ENCODE peak calls at places on chromosomes 11 and 22, in ten cellular contexts. One of them, this sample, is unnamed.

GRCh38 chr11:72222106-72222891 is 2.3 kb upstream of the INPPL1 start:
- DNase-seq in HEK293T: no peak
- DNase-seq in ELR: no peak
- DNase-seq in GM10248: peak; percentile 7
- DNase-seq in HFFc6: no peak
- DNase-seq in NCI-H460: no peak
- DNase-seq in activated CD8-positive, alpha-beta memory T cell treated with anti-CD3 and anti-CD28 coated beads for 24 hours: no peak
- DNase-seq in nucleus accumbens: no peak
- DNase-seq in Right ventricle myocardium superior: no peak
- DNase-seq in EH: no peak
- DNase-seq in this sample: no peak

GRCh38 chr11:118087933-118088332 is 1.2 kb upstream of the SMIM35 start:
- DNase-seq in activated CD8-positive, alpha-beta memory T cell treated with anti-CD3 and anti-CD28 coated beads for 24 hours: no peak
- DNase-seq in nucleus accumbens: no peak
- DNase-seq in NCI-H460: no peak
- DNase-seq in EH: no peak
- DNase-seq in HEK293T: no peak
- DNase-seq in GM10248: no peak
- DNase-seq in ELR: no peak
- DNase-seq in Right ventricle myocardium superior: no peak
- DNase-seq in HFFc6: no peak
- DNase-seq in this sample: no peak

GRCh38 chr11:108037636-108038035 is 28.9 kb downstream of the CUL5 start:
- DNase-seq in ELR: no peak
- DNase-seq in HEK293T: no peak
- DNase-seq in EH: peak; percentile 79
- DNase-seq in HFFc6: peak; percentile 15
- DNase-seq in activated CD8-positive, alpha-beta memory T cell treated with anti-CD3 and anti-CD28 coated beads for 24 hours: no peak
- DNase-seq in GM10248: no peak
- DNase-seq in NCI-H460: no peak
- DNase-seq in Right ventricle myocardium superior: no peak
- DNase-seq in nucleus accumbens: no peak
- DNase-seq in this sample: no peak

GRCh38 chr11:129295746-129296145 is 79.9 kb upstream of the BARX2 start:
- DNase-seq in ELR: no peak
- DNase-seq in EH: peak; percentile 50
- DNase-seq in activated CD8-positive, alpha-beta memory T cell treated with anti-CD3 and anti-CD28 coated beads for 24 hours: no peak
- DNase-seq in nucleus accumbens: no peak
- DNase-seq in HEK293T: no peak
- DNase-seq in Right ventricle myocardium superior: no peak
- DNase-seq in NCI-H460: no peak
- DNase-seq in HFFc6: no peak
- DNase-seq in GM10248: no peak
- DNase-seq in this sample: no peak

GRCh38 chr11:43555811-43556210 is 124.7 kb upstream of the HSD17B12 start:
- DNase-seq in GM10248: no peak
- DNase-seq in Right ventricle myocardium superior: no peak
- DNase-seq in NCI-H460: no peak
- DNase-seq in ELR: no peak
- DNase-seq in HEK293T: no peak
- DNase-seq in activated CD8-positive, alpha-beta memory T cell treated with anti-CD3 and anti-CD28 coated beads for 24 hours: no peak
- DNase-seq in EH: peak; percentile 18
- DNase-seq in HFFc6: no peak
- DNase-seq in nucleus accumbens: no peak
- DNase-seq in this sample: no peak

GRCh38 chr11:33463059-33463458 is 205.9 kb downstream of the HIPK3 start:
- DNase-seq in activated CD8-positive, alpha-beta memory T cell treated with anti-CD3 and anti-CD28 coated beads for 24 hours: no peak
- DNase-seq in HEK293T: no peak
- DNase-seq in EH: peak; percentile 52
- DNase-seq in nucleus accumbens: no peak
- DNase-seq in NCI-H460: no peak
- DNase-seq in HFFc6: peak; percentile 67
- DNase-seq in Right ventricle myocardium superior: no peak
- DNase-seq in GM10248: no peak
- DNase-seq in ELR: peak; percentile 87
- DNase-seq in this sample: no peak

GRCh38 chr11:16861867-16862266 is 123.4 kb downstream of the C11orf58 start:
- DNase-seq in HFFc6: no peak
- DNase-seq in HEK293T: no peak
- DNase-seq in ELR: no peak
- DNase-seq in GM10248: no peak
- DNase-seq in activated CD8-positive, alpha-beta memory T cell treated with anti-CD3 and anti-CD28 coated beads for 24 hours: no peak
- DNase-seq in EH: no peak
- DNase-seq in NCI-H460: no peak
- DNase-seq in Right ventricle myocardium superior: no peak
- DNase-seq in nucleus accumbens: peak; percentile 31
- DNase-seq in this sample: no peak

GRCh38 chr11:19076744-19077589 is 16.4 kb upstream of the MRGPRX2 start:
- DNase-seq in Right ventricle myocardium superior: peak; percentile 55
- DNase-seq in NCI-H460: peak; percentile 42
- DNase-seq in ELR: peak; percentile 62
- DNase-seq in GM10248: peak; percentile 67
- DNase-seq in EH: peak; percentile 58
- DNase-seq in HEK293T: peak; percentile 66
- DNase-seq in HFFc6: peak; percentile 47
- DNase-seq in nucleus accumbens: peak; percentile 45
- DNase-seq in activated CD8-positive, alpha-beta memory T cell treated with anti-CD3 and anti-CD28 coated beads for 24 hours: peak; percentile 86
- DNase-seq in this sample: peak; percentile 16

GRCh38 chr11:10351768-10352641 is 47.1 kb downstream of the ADM start:
- DNase-seq in activated CD8-positive, alpha-beta memory T cell treated with anti-CD3 and anti-CD28 coated beads for 24 hours: no peak
- DNase-seq in GM10248: no peak
- DNase-seq in HFFc6: peak; percentile 78
- DNase-seq in Right ventricle myocardium superior: peak; percentile 66
- DNase-seq in nucleus accumbens: no peak
- DNase-seq in NCI-H460: no peak
- DNase-seq in EH: peak; percentile 90
- DNase-seq in ELR: peak; percentile 72
- DNase-seq in HEK293T: peak; percentile 26
- DNase-seq in this sample: peak; percentile 89

GRCh38 chr11:111981270-111981669 is 43.9 kb upstream of the DLAT start:
- DNase-seq in nucleus accumbens: no peak
- DNase-seq in ELR: no peak
- DNase-seq in HFFc6: no peak
- DNase-seq in HEK293T: no peak
- DNase-seq in activated CD8-positive, alpha-beta memory T cell treated with anti-CD3 and anti-CD28 coated beads for 24 hours: no peak
- DNase-seq in EH: no peak
- DNase-seq in Right ventricle myocardium superior: no peak
- DNase-seq in GM10248: no peak
- DNase-seq in NCI-H460: no peak
- DNase-seq in this sample: no peak

GRCh38 chr22:17792289-17792688 is 18.0 kb upstream of the BID start:
- DNase-seq in EH: no peak
- DNase-seq in HEK293T: no peak
- DNase-seq in ELR: no peak
- DNase-seq in HFFc6: no peak
- DNase-seq in NCI-H460: no peak
- DNase-seq in nucleus accumbens: no peak
- DNase-seq in GM10248: no peak
- DNase-seq in activated CD8-positive, alpha-beta memory T cell treated with anti-CD3 and anti-CD28 coated beads for 24 hours: no peak
- DNase-seq in Right ventricle myocardium superior: no peak
- DNase-seq in this sample: no peak

GRCh38 chr11:119782673-119783072 is 53.7 kb upstream of the NECTIN1 start:
- DNase-seq in Right ventricle myocardium superior: no peak
- DNase-seq in nucleus accumbens: no peak
- DNase-seq in NCI-H460: no peak
- DNase-seq in GM10248: peak; percentile 67
- DNase-seq in activated CD8-positive, alpha-beta memory T cell treated with anti-CD3 and anti-CD28 coated beads for 24 hours: no peak
- DNase-seq in HEK293T: no peak
- DNase-seq in EH: peak; percentile 26
- DNase-seq in HFFc6: no peak
- DNase-seq in ELR: no peak
- DNase-seq in this sample: no peak

GRCh38 chr11:122074022-122074421 is 42.0 kb downstream of the BLID start:
- DNase-seq in ELR: no peak
- DNase-seq in NCI-H460: no peak
- DNase-seq in HFFc6: no peak
- DNase-seq in EH: no peak
- DNase-seq in GM10248: no peak
- DNase-seq in activated CD8-positive, alpha-beta memory T cell treated with anti-CD3 and anti-CD28 coated beads for 24 hours: no peak
- DNase-seq in Right ventricle myocardium superior: no peak
- DNase-seq in HEK293T: no peak
- DNase-seq in nucleus accumbens: no peak
- DNase-seq in this sample: no peak

GRCh38 chr11:93784935-93785360 is 866 bp downstream of the MED17 start:
- DNase-seq in activated CD8-positive, alpha-beta memory T cell treated with anti-CD3 and anti-CD28 coated beads for 24 hours: no peak
- DNase-seq in EH: no peak
- DNase-seq in ELR: peak; percentile 33
- DNase-seq in HEK293T: no peak
- DNase-seq in HFFc6: no peak
- DNase-seq in GM10248: peak; percentile 24
- DNase-seq in NCI-H460: no peak
- DNase-seq in Right ventricle myocardium superior: no peak
- DNase-seq in nucleus accumbens: no peak
- DNase-seq in this sample: no peak

GRCh38 chr22:26656896-26657851 is at the start of gene MIAT:
- DNase-seq in Right ventricle myocardium superior: peak; percentile 46
- DNase-seq in ELR: peak; percentile 48
- DNase-seq in nucleus accumbens: peak; percentile 79
- DNase-seq in activated CD8-positive, alpha-beta memory T cell treated with anti-CD3 and anti-CD28 coated beads for 24 hours: peak; percentile 81
- DNase-seq in HEK293T: no peak
- DNase-seq in EH: no peak
- DNase-seq in GM10248: peak; percentile 80
- DNase-seq in NCI-H460: no peak
- DNase-seq in HFFc6: no peak
- DNase-seq in this sample: no peak

GRCh38 chr22:29257751-29258181 is 10.0 kb downstream of the RHBDD3 start:
- DNase-seq in HEK293T: no peak
- DNase-seq in activated CD8-positive, alpha-beta memory T cell treated with anti-CD3 and anti-CD28 coated beads for 24 hours: no peak
- DNase-seq in nucleus accumbens: no peak
- DNase-seq in Right ventricle myocardium superior: no peak
- DNase-seq in GM10248: no peak
- DNase-seq in HFFc6: no peak
- DNase-seq in ELR: no peak
- DNase-seq in EH: no peak
- DNase-seq in NCI-H460: no peak
- DNase-seq in this sample: no peak

GRCh38 chr22:19097518-19097917 is 24.7 kb downstream of the DGCR2 start:
- DNase-seq in HFFc6: no peak
- DNase-seq in ELR: no peak
- DNase-seq in NCI-H460: no peak
- DNase-seq in nucleus accumbens: no peak
- DNase-seq in EH: no peak
- DNase-seq in HEK293T: no peak
- DNase-seq in GM10248: no peak
- DNase-seq in activated CD8-positive, alpha-beta memory T cell treated with anti-CD3 and anti-CD28 coated beads for 24 hours: no peak
- DNase-seq in Right ventricle myocardium superior: no peak
- DNase-seq in this sample: no peak

GRCh38 chr11:43957571-43957970 is 15.1 kb downstream of the C11orf96 start:
- DNase-seq in EH: no peak
- DNase-seq in HFFc6: no peak
- DNase-seq in ELR: no peak
- DNase-seq in nucleus accumbens: no peak
- DNase-seq in GM10248: no peak
- DNase-seq in activated CD8-positive, alpha-beta memory T cell treated with anti-CD3 and anti-CD28 coated beads for 24 hours: no peak
- DNase-seq in HEK293T: no peak
- DNase-seq in NCI-H460: no peak
- DNase-seq in Right ventricle myocardium superior: no peak
- DNase-seq in this sample: no peak

GRCh38 chr11:107858217-107859070 is at the start of gene SLC35F2:
- DNase-seq in HEK293T: peak; percentile 75
- DNase-seq in EH: peak; percentile 63
- DNase-seq in ELR: peak; percentile 86
- DNase-seq in HFFc6: peak; percentile 30
- DNase-seq in nucleus accumbens: peak; percentile 48
- DNase-seq in activated CD8-positive, alpha-beta memory T cell treated with anti-CD3 and anti-CD28 coated beads for 24 hours: peak; percentile 90
- DNase-seq in NCI-H460: peak; percentile 59
- DNase-seq in GM10248: peak; percentile 89
- DNase-seq in Right ventricle myocardium superior: peak; percentile 59
- DNase-seq in this sample: peak; percentile 74

GRCh38 chr11:46200537-46201281 is 76.8 kb upstream of the CREB3L1 start:
- DNase-seq in HEK293T: no peak
- DNase-seq in nucleus accumbens: no peak
- DNase-seq in Right ventricle myocardium superior: no peak
- DNase-seq in EH: peak; percentile 42
- DNase-seq in activated CD8-positive, alpha-beta memory T cell treated with anti-CD3 and anti-CD28 coated beads for 24 hours: no peak
- DNase-seq in HFFc6: peak; percentile 32
- DNase-seq in ELR: peak; percentile 64
- DNase-seq in GM10248: no peak
- DNase-seq in NCI-H460: no peak
- DNase-seq in this sample: no peak

GRCh38 chr11:46686886-46687810 is 13.3 kb downstream of the ARHGAP1 start:
- DNase-seq in EH: peak; percentile 50
- DNase-seq in Right ventricle myocardium superior: peak; percentile 32
- DNase-seq in ELR: peak; percentile 42
- DNase-seq in nucleus accumbens: no peak
- DNase-seq in GM10248: no peak
- DNase-seq in HFFc6: peak; percentile 25
- DNase-seq in activated CD8-positive, alpha-beta memory T cell treated with anti-CD3 and anti-CD28 coated beads for 24 hours: no peak
- DNase-seq in NCI-H460: no peak
- DNase-seq in HEK293T: no peak
- DNase-seq in this sample: no peak

GRCh38 chr22:49393526-49393925 is 434.1 kb downstream of the BRD1 start:
- DNase-seq in GM10248: no peak
- DNase-seq in ELR: no peak
- DNase-seq in activated CD8-positive, alpha-beta memory T cell treated with anti-CD3 and anti-CD28 coated beads for 24 hours: peak; percentile 37
- DNase-seq in HFFc6: no peak
- DNase-seq in NCI-H460: no peak
- DNase-seq in HEK293T: no peak
- DNase-seq in nucleus accumbens: no peak
- DNase-seq in EH: no peak
- DNase-seq in Right ventricle myocardium superior: no peak
- DNase-seq in this sample: no peak

GRCh38 chr22:50508897-50509296 is 873 bp downstream of the NCAPH2 start:
- DNase-seq in activated CD8-positive, alpha-beta memory T cell treated with anti-CD3 and anti-CD28 coated beads for 24 hours: no peak
- DNase-seq in Right ventricle myocardium superior: no peak
- DNase-seq in GM10248: no peak
- DNase-seq in ELR: no peak
- DNase-seq in HFFc6: no peak
- DNase-seq in NCI-H460: no peak
- DNase-seq in EH: no peak
- DNase-seq in HEK293T: no peak
- DNase-seq in nucleus accumbens: no peak
- DNase-seq in this sample: no peak

GRCh38 chr11:83511646-83512045 is 225.5 kb upstream of the CCDC90B start:
- DNase-seq in ELR: no peak
- DNase-seq in Right ventricle myocardium superior: no peak
- DNase-seq in nucleus accumbens: no peak
- DNase-seq in GM10248: no peak
- DNase-seq in HFFc6: no peak
- DNase-seq in NCI-H460: no peak
- DNase-seq in EH: no peak
- DNase-seq in HEK293T: no peak
- DNase-seq in activated CD8-positive, alpha-beta memory T cell treated with anti-CD3 and anti-CD28 coated beads for 24 hours: no peak
- DNase-seq in this sample: no peak

GRCh38 chr22:37244114-37244921 is at the start of gene RAC2:
- DNase-seq in HEK293T: no peak
- DNase-seq in nucleus accumbens: no peak
- DNase-seq in NCI-H460: no peak
- DNase-seq in EH: peak; percentile 63
- DNase-seq in HFFc6: no peak
- DNase-seq in activated CD8-positive, alpha-beta memory T cell treated with anti-CD3 and anti-CD28 coated beads for 24 hours: peak; percentile 95
- DNase-seq in Right ventricle myocardium superior: peak; percentile 86
- DNase-seq in ELR: peak; percentile 84
- DNase-seq in GM10248: peak; percentile 88
- DNase-seq in this sample: peak; percentile 83